ENCODE peak calls at places on chromosomes 6 and 20, in six cellular contexts. V is esophagus muscularis mucosa, Y is NCI-H1092, N is neural progenitor cell, C is ovary, B is small intestine. X is an unnamed sample.

GRCh38 chr6:106739387-106739786 is 110.0 kb downstream of the QRSL1 start:
- DNase-seq in V (no peak), Y (no peak), N (no peak), C (no peak), B (no peak), X (no peak)

GRCh38 chr6:37381579-37381978 is 27.8 kb downstream of the RNF8 start:
- DNase-seq in V (no peak), Y (no peak), N (peak), C (no peak), B (peak), X (peak)

GRCh38 chr20:54690323-54690722 is 214.9 kb downstream of the DOK5 start:
- DNase-seq in V (no peak), Y (no peak), N (no peak), C (no peak), B (no peak), X (no peak)

GRCh38 chr6:124783344-124783743 is 178.9 kb upstream of the RNF217 start:
- DNase-seq in V (no peak), Y (no peak), N (no peak), C (no peak), B (no peak), X (no peak)

GRCh38 chr6:139436521-139437348 is 62.3 kb upstream of the CITED2 start:
- DNase-seq in V (no peak), Y (no peak), N (no peak), C (no peak), B (no peak), X (no peak)

GRCh38 chr20:60338556-60338955 is 380.3 kb downstream of the CDH26 start:
- DNase-seq in V (no peak), Y (no peak), N (no peak), C (no peak), B (no peak), X (no peak)

GRCh38 chr20:10672579-10673127 is 1.1 kb downstream of the JAG1 start:
- DNase-seq in V (peak), Y (peak), N (peak), C (peak), B (peak), X (peak)

GRCh38 chr6:1527098-1527497 is 82.6 kb upstream of the FOXC1 start:
- DNase-seq in V (no peak), Y (no peak), N (peak), C (peak), B (peak), X (peak)

GRCh38 chr20:5033566-5033965 is 32.3 kb upstream of the SLC23A2 start:
- DNase-seq in V (no peak), Y (no peak), N (no peak), C (peak), B (no peak), X (no peak)

GRCh38 chr6:122609881-122610689 is at the start of gene PKIB:
- DNase-seq in V (no peak), Y (peak), N (peak), C (peak), B (peak), X (peak)

GRCh38 chr6:150238294-150238693 is 95.5 kb downstream of the PPP1R14C start:
- DNase-seq in V (no peak), Y (no peak), N (no peak), C (no peak), B (peak), X (no peak)

GRCh38 chr6:166418691-166419143 is 36.0 kb upstream of the MPC1 start:
- DNase-seq in V (no peak), Y (no peak), N (no peak), C (no peak), B (peak), X (no peak)

GRCh38 chr6:3732345-3733141 is 19.0 kb downstream of the PXDC1 start:
- DNase-seq in V (no peak), Y (peak), N (peak), C (peak), B (peak), X (peak)

GRCh38 chr20:19734811-19735210 is 23.2 kb upstream of the RIN2 start:
- DNase-seq in V (no peak), Y (no peak), N (no peak), C (no peak), B (no peak), X (no peak)

GRCh38 chr6:90940812-90941481 is 354.1 kb upstream of the MAP3K7 start:
- DNase-seq in V (no peak), Y (peak), N (peak), C (no peak), B (peak), X (peak)

GRCh38 chr6:143616741-143617140 is 61.0 kb upstream of the PHACTR2 start:
- DNase-seq in V (no peak), Y (no peak), N (no peak), C (no peak), B (no peak), X (peak)

GRCh38 chr6:80607814-80608391 is 501.4 kb downstream of the BCKDHB start:
- DNase-seq in V (no peak), Y (no peak), N (peak), C (no peak), B (no peak), X (peak)

GRCh38 chr20:47574616-47575401 is 73.1 kb downstream of the NCOA3 start:
- DNase-seq in V (no peak), Y (peak), N (no peak), C (no peak), B (peak), X (no peak)

GRCh38 chr6:90468080-90468479 is 118.8 kb downstream of the MAP3K7 start:
- DNase-seq in V (no peak), Y (no peak), N (no peak), C (no peak), B (no peak), X (peak)

GRCh38 chr6:111601875-111602274 is 3.8 kb downstream of the TRAF3IP2 start:
- DNase-seq in V (no peak), Y (no peak), N (no peak), C (peak), B (peak), X (no peak)

GRCh38 chr6:34138191-34138590 is 7.7 kb downstream of the GRM4 start:
- DNase-seq in V (no peak), Y (no peak), N (no peak), C (no peak), B (no peak), X (no peak)

GRCh38 chr6:149454405-149454848 is 30.4 kb downstream of the ZC3H12D start:
- DNase-seq in V (no peak), Y (peak), N (no peak), C (peak), B (peak), X (no peak)

GRCh38 chr6:138688580-138688979 is 85.0 kb upstream of the CCDC28A start:
- DNase-seq in V (no peak), Y (no peak), N (no peak), C (no peak), B (no peak), X (no peak)

GRCh38 chr6:11718461-11718860 is 60.1 kb downstream of the ADTRP start:
- DNase-seq in V (no peak), Y (no peak), N (no peak), C (no peak), B (no peak), X (no peak)

GRCh38 chr20:4811661-4812181 is 90.0 kb downstream of the PRND start:
- DNase-seq in V (no peak), Y (no peak), N (no peak), C (no peak), B (peak), X (no peak)

GRCh38 chr6:166402582-166403277 is 20.0 kb upstream of the MPC1 start:
- DNase-seq in V (no peak), Y (no peak), N (no peak), C (no peak), B (no peak), X (peak)

GRCh38 chr6:43254846-43255245 is 11.6 kb downstream of the TTBK1 start:
- DNase-seq in V (no peak), Y (no peak), N (no peak), C (no peak), B (no peak), X (no peak)

GRCh38 chr6:106339334-106340029 is 13.9 kb upstream of the ATG5 start:
- DNase-seq in V (no peak), Y (no peak), N (peak), C (no peak), B (peak), X (peak)

GRCh38 chr6:70834520-70834919 is 122.3 kb downstream of the B3GAT2 start:
- DNase-seq in V (no peak), Y (no peak), N (no peak), C (no peak), B (no peak), X (no peak)

GRCh38 chr20:6008254-6008653 is 45.6 kb downstream of the LRRN4 start:
- DNase-seq in V (no peak), Y (no peak), N (peak), C (peak), B (peak), X (no peak)

GRCh38 chr6:154514481-154514880 is 4.0 kb upstream of the CNKSR3 start:
- DNase-seq in V (no peak), Y (no peak), N (no peak), C (no peak), B (no peak), X (no peak)

GRCh38 chr6:24974182-24975171 is 38.7 kb upstream of the RIPOR2 start:
- DNase-seq in V (no peak), Y (no peak), N (no peak), C (no peak), B (no peak), X (no peak)

GRCh38 chr20:61382194-61382593 is 130.1 kb downstream of the CDH4 start:
- DNase-seq in V (no peak), Y (no peak), N (no peak), C (no peak), B (no peak), X (peak)

X was measured in mesendoderm.